ENCODE peak calls at places on chromosomes 13 and 19, in six cellular contexts. C, U, Z, X, W and E are unnamed samples.

GRCh38 chr19:33403221-33403972 is 29.9 kb downstream of the CEBPG start:
- DNase-seq in C (no peak), U (peak), Z (no peak), X (no peak), W (peak), E (peak)

GRCh38 chr13:69264362-69265334 is 843.0 kb upstream of the ATXN8OS start:
- DNase-seq in C (no peak), U (no peak), Z (no peak), X (no peak), W (no peak), E (no peak)

GRCh38 chr19:58338825-58339558 is 12.2 kb downstream of the ZSCAN22 start:
- DNase-seq in C (no peak), U (no peak), Z (peak), X (no peak), W (no peak), E (no peak)

GRCh38 chr19:14496849-14497346 is 971 bp upstream of the GIPC1 start:
- DNase-seq in C (no peak), U (no peak), Z (no peak), X (no peak), W (no peak), E (peak)

GRCh38 chr13:38417727-38418126 is 68.1 kb downstream of the UFM1 start:
- DNase-seq in C (no peak), U (no peak), Z (peak), X (no peak), W (no peak), E (no peak)

GRCh38 chr13:46544811-46545210 is 8.2 kb upstream of the LRCH1 start:
- DNase-seq in C (no peak), U (no peak), Z (no peak), X (no peak), W (no peak), E (no peak)

GRCh38 chr19:35309481-35310279 is 17.7 kb downstream of the MAG start:
- DNase-seq in C (no peak), U (peak), Z (peak), X (peak), W (no peak), E (peak)

GRCh38 chr13:41900918-41901317 is 60.0 kb downstream of the VWA8 start:
- DNase-seq in C (no peak), U (peak), Z (peak), X (no peak), W (no peak), E (no peak)

GRCh38 chr19:45125975-45126493 is 33.1 kb downstream of the PPP1R37 start:
- DNase-seq in C (peak), U (peak), Z (peak), X (peak), W (peak), E (peak)

GRCh38 chr13:95180513-95181245 is 120.6 kb downstream of the ABCC4 start:
- DNase-seq in C (no peak), U (no peak), Z (no peak), X (peak), W (no peak), E (peak)

GRCh38 chr13:28597641-28598040 is 61.3 kb upstream of the POMP start:
- DNase-seq in C (no peak), U (no peak), Z (peak), X (no peak), W (no peak), E (no peak)

GRCh38 chr19:34345934-34346333 is 19.1 kb upstream of the GPI start:
- DNase-seq in C (no peak), U (peak), Z (peak), X (peak), W (peak), E (peak)

GRCh38 chr19:39275578-39275977 is 7.4 kb downstream of the IFNL2 start:
- DNase-seq in C (no peak), U (no peak), Z (no peak), X (no peak), W (no peak), E (no peak)

GRCh38 chr19:4986471-4986888 is 17.6 kb downstream of the KDM4B start:
- DNase-seq in C (no peak), U (no peak), Z (no peak), X (no peak), W (no peak), E (no peak)

GRCh38 chr19:32674153-32674958 is 624 bp downstream of the ANKRD27 start:
- DNase-seq in C (no peak), U (no peak), Z (no peak), X (no peak), W (no peak), E (no peak)

GRCh38 chr19:4267101-4267900 is 11.8 kb upstream of the SHD start:
- DNase-seq in C (peak), U (peak), Z (peak), X (peak), W (peak), E (peak)

GRCh38 chr19:30604657-30605056 is 232.5 kb downstream of the ZNF536 start:
- DNase-seq in C (no peak), U (no peak), Z (no peak), X (no peak), W (no peak), E (no peak)
- H3K4me3 ChIP-seq in C (no peak), U (no peak), Z (no peak), X (no peak), W (no peak), E (no peak)

GRCh38 chr19:9538183-9539058 is at the start of gene ZNF426:
- DNase-seq in C (peak), U (peak), Z (peak), X (peak), W (peak), E (peak)
- TF ChIP-seq POLR2A in C (no peak), U (peak), Z (peak), X (no peak), W (peak), E (peak)

DNA sequence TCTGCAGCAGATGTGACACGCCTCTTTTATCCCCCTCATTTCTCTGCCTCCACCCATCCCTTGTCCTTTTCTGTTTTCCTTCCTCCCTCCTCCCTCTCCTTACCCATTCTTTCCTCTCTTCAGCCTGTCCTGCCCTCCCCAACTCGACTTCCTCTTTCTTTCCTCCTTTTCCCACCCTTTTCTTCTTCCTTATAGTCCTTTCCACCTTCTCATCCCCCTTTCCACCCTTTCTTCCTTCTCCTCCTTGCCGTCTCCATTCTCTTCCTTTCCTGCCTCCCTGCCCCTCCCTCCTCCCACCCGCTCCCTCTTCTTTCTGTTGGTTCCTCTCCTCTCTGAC is 688 bp upstream of the ZNF71 start:
- DNase-seq in C (no peak), U (no peak), Z (no peak), X (no peak), W (no peak), E (no peak)
- H3K4me3 ChIP-seq in C (no peak), U (no peak), Z (peak), X (peak), W (peak), E (no peak)

DNA sequence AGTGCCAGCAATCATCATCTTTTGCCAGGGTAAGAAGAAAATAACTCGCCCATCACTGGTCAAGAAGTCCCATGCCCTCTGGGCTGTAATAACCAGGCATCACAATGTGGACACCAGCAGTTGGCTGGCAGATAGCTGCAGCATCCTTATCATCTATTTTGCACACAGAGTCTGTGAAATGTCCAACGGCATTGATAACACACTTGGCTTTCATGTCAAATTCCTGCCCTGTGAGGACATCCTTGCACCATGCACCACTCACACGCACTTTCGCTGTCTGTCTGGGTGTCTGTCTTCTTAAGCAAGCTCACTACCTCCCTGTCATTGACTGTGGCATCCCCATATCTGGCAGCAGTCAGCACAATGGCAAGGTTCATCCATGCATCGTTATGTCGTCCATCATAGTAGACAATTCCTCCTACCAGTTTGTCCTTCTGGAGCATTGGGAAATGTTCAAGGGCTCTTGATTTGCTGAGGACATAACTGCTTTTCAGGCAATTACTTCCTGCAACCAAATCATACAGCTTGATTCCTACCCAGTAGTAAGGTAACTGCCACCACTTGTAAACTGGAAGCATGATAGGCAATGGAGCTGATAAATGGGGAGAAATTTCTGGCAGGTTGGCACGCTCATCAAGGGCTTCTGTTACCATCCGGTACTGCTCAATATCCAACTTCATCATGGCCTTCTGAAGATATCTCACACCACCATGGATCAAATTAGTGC is 6.8 kb upstream of the ZSCAN5A start:
- DNase-seq in C (no peak), U (no peak), Z (no peak), X (no peak), W (no peak), E (no peak)
- TF ChIP-seq POLR2A in C (no peak), U (no peak), Z (no peak), X (no peak), W (no peak), E (no peak)

GRCh38 chr13:99285432-99286182 is 21.6 kb downstream of the GPR183 start:
- DNase-seq in C (no peak), U (peak), Z (no peak), X (peak), W (no peak), E (peak)

GRCh38 chr13:99289674-99290337 is 17.4 kb downstream of the GPR183 start:
- DNase-seq in C (no peak), U (no peak), Z (no peak), X (no peak), W (no peak), E (no peak)

GRCh38 chr13:99289265-99289664 is 17.9 kb downstream of the GPR183 start:
- DNase-seq in C (no peak), U (no peak), Z (no peak), X (no peak), W (no peak), E (no peak)

GRCh38 chr13:99288069-99288468 is 19.1 kb downstream of the GPR183 start:
- DNase-seq in C (no peak), U (no peak), Z (no peak), X (no peak), W (no peak), E (no peak)

DNA sequence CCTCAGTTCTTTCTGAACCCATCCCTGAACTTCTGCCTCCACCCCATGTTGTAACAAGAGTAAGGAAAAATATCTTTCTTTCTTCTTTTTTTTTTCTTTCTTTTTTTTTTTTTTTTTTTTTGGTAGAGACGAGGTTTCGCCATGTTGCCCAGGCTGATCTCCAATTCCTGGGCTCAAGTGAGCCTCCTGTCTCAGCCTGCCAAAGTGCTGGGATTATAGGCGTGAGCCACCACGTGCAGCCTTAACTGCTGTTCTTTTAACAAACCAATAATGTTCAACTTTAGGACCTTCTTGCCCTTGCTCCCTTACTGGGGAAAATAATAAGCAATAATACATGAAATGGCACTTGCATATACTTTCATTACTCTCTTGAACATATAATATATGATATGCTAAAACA is 19.7 kb downstream of the GPR183 start:
- DNase-seq in C (no peak), U (no peak), Z (no peak), X (peak), W (no peak), E (no peak)
- H3K4me3 ChIP-seq in C (no peak), U (no peak), Z (no peak), X (no peak), W (no peak), E (no peak)

DNA sequence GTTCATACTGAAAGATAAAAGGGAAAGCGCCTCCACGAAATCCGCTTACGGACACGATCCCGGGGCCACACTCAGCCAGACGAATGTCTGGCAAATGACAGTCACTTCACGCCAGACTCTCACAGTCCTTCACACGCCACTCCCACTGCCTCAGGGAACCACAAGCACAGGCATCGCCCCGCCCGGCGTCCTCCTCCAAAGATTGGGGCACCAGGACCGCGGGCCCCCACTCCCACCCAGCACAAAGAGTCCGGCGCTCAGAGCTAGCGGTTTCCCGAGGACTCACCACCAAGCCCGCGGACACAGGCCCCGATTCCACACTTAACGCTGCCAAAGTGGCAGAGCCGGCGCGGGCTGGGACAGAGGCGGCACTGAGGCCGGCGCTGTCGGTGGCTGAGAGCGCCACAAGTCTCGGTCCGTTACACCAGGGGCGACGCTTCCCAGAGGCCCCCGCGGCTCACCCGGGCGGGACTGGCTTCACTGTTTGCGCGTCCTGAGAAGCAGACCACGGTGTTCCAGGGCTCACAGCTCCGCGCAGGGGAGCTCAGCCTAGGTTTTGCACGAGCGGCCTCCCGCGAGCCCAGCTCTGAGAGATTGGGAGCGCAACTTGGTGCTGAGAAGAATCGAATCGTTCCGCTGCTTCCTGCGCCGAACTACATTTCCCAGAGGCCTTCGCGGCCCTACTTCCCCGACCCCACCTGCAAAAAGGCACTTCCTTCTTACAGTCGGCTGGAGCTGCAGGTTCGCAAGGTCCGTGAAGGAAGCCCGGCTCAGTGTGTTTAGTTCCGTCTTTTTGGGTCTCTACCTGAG is at the start of gene ZNF569:
- DNase-seq in C (peak), U (peak), Z (peak), X (peak), W (peak), E (peak)
- TF ChIP-seq POLR2A in C (no peak), U (no peak), Z (no peak), X (no peak), W (peak), E (peak)

GRCh38 chr19:50325310-50326100 is 3.7 kb downstream of the KCNC3 start:
- DNase-seq in C (no peak), U (peak), Z (peak), X (peak), W (peak), E (peak)
- H3K4me3 ChIP-seq in C (no peak), U (no peak), Z (no peak), X (peak), W (no peak), E (no peak)

GRCh38 chr19:980133-980998 is 3.8 kb upstream of the WDR18 start:
- DNase-seq in C (no peak), U (no peak), Z (no peak), X (no peak), W (no peak), E (peak)
- TF ChIP-seq POLR2A in C (no peak), U (no peak), Z (no peak), X (no peak), W (no peak), E (no peak)

DNA sequence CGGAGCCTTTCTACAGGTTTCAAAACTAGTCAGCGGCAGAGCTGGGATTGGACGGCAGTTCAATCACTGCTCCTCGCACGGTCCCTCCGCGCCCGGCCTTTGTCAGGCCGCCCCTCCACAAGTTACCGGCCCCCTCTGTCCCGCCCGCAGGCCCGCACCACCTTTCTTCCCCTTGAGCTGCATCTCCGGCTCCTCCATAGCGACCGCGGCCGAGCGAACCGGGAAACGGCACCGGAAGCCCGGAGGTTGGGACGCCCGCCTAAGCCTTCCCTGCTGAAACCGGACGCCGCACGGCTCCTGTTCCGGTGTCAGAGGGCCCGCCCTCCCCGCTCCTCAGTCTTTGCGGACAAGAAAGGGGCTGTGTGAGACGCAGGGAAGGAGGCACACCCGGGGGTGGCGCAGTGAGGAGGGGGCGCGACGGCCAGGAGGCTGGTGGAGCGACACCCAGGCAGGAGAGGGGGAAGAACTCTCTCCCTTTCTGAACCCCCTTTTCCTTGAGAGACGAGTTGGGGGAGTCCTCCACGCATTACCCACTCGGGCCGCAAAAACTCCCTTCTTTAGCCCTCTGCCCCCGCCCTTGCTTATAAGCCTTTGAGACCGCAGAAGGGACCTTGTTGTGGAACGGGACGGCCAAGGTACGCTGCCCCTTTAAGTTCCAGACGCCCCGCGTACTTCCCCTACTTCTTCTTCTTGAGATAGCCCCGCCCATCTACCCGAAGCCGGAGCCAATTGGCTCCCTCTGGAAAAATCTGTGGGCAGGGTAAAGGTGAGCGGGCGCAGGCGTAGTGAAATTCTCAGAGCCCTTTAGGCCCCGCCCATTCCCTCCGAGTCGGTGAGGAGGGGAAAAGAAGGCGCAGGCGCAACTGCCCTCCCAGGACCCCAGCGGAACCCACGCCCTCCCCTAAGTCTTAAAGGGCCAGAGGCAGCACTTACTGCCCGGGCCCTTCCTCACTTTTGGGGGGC is at the start of the genes BORCS8 and RFXANK:
- DNase-seq in C (peak), U (peak), Z (peak), X (peak), W (peak), E (peak)
- H3K4me3 ChIP-seq in C (peak), U (peak), Z (peak), X (peak), W (peak), E (peak)

DNA sequence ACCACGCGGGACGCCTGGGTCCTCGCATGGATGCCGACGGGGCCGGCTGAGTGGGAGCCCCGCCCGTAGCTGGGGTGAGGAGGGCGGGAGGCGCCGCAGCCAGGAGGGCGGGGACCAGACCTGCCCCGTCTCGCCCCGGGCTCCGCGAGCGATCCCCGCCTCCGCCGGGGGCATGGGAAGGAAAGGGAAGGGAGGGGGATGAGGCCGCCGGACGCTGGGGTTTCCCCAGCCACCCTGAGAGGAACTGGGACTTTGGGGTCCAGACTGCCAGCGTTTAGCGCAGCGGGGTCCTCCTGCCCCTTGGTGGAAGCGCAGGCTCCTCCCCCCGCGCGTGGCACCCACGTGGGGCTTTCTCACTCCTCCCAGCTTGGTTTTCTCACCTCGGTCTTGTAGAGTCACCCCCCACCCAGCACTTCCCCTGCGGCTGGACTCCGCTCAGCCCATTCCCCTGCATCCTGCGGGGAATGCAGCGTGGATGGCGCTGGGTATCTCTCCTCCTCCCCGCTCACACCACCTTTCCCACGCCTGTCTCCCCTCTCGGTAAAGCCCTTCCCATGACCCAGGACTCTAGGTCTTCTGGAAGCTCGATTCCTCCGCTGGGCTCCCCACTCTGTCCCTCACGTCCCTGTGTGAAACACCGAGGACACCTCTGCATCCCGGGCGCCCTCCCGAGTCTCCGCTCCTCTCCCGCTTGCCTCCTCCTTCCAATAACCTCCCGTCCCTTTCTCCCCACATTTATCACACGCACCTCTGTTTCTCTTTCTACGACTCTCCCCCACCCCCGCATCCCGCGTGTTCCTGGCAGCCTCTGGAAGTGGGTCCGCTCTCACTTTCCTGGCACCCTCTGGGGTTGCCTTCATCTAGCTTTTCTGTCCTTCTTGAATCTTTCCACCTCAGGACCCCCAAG is 2.1 kb downstream of the TGFB1 start:
- DNase-seq in C (peak), U (peak), Z (peak), X (peak), W (peak), E (peak)
- TF ChIP-seq POLR2A in C (no peak), U (no peak), Z (peak), X (no peak), W (peak), E (no peak)